ENCODE peak calls at places on chromosomes 12 and 14, in nine cellular contexts. One of them, this sample, is unnamed. For H3K4me1, the result is how much of the 10 kb centered on the place peaks cover.

GRCh38 chr14:63656194-63656593 is 14.5 kb upstream of the WDR89 start:
- DNase-seq in OCI-LY7: no peak
- DNase-seq in lower lobe of right lung: no peak
- DNase-seq in left lung: no peak
- DNase-seq in ascending aorta: no peak
- DNase-seq in psoas muscle: no peak
- DNase-seq in A549: no peak
- DNase-seq in esophagus muscularis mucosa: no peak
- DNase-seq in fibroblast of lung: no peak
- DNase-seq in this sample: no peak

GRCh38 chr14:40122978-40123648 is 690.9 kb upstream of the FBXO33 start:
- DNase-seq in OCI-LY7: no peak
- DNase-seq in lower lobe of right lung: no peak
- DNase-seq in left lung: no peak
- DNase-seq in ascending aorta: no peak
- DNase-seq in psoas muscle: no peak
- DNase-seq in A549: no peak
- DNase-seq in esophagus muscularis mucosa: no peak
- DNase-seq in fibroblast of lung: no peak
- DNase-seq in this sample: no peak

GRCh38 chr12:16076970-16077527 is 165.9 kb downstream of the DERA start:
- DNase-seq in OCI-LY7: no peak
- DNase-seq in lower lobe of right lung: no peak
- DNase-seq in left lung: no peak
- DNase-seq in ascending aorta: no peak
- DNase-seq in psoas muscle: no peak
- DNase-seq in A549: no peak
- DNase-seq in esophagus muscularis mucosa: no peak
- DNase-seq in fibroblast of lung: no peak
- DNase-seq in this sample: no peak

GRCh38 chr14:103158688-103159087 is 35.4 kb downstream of the TNFAIP2 start:
- DNase-seq in OCI-LY7: no peak
- DNase-seq in lower lobe of right lung: no peak
- DNase-seq in left lung: no peak
- DNase-seq in ascending aorta: no peak
- DNase-seq in psoas muscle: no peak
- DNase-seq in A549: no peak
- DNase-seq in esophagus muscularis mucosa: no peak
- DNase-seq in fibroblast of lung: no peak
- DNase-seq in this sample: no peak

GRCh38 chr12:100141666-100141997 is 1.0 kb downstream of the BLTP3B start:
- DNase-seq in OCI-LY7: peak
- DNase-seq in lower lobe of right lung: no peak
- DNase-seq in left lung: no peak
- DNase-seq in ascending aorta: no peak
- DNase-seq in psoas muscle: no peak
- DNase-seq in A549: peak
- DNase-seq in esophagus muscularis mucosa: no peak
- DNase-seq in fibroblast of lung: peak
- DNase-seq in this sample: peak

GRCh38 chr12:50574621-50575348 is 70.0 kb downstream of the DIP2B start:
- DNase-seq in OCI-LY7: no peak
- DNase-seq in lower lobe of right lung: no peak
- DNase-seq in left lung: no peak
- DNase-seq in ascending aorta: no peak
- DNase-seq in psoas muscle: no peak
- DNase-seq in A549: no peak
- DNase-seq in esophagus muscularis mucosa: no peak
- DNase-seq in fibroblast of lung: peak
- DNase-seq in this sample: no peak

GRCh38 chr14:66117600-66117999 is 368.6 kb upstream of the CCDC196 start:
- DNase-seq in OCI-LY7: no peak
- DNase-seq in lower lobe of right lung: no peak
- DNase-seq in left lung: no peak
- DNase-seq in ascending aorta: no peak
- DNase-seq in psoas muscle: no peak
- DNase-seq in A549: peak
- DNase-seq in esophagus muscularis mucosa: no peak
- DNase-seq in fibroblast of lung: peak
- DNase-seq in this sample: no peak

GRCh38 chr12:49283541-49284429 is 11.2 kb upstream of the PRPH start:
- DNase-seq in OCI-LY7: no peak
- DNase-seq in lower lobe of right lung: no peak
- DNase-seq in left lung: no peak
- DNase-seq in ascending aorta: no peak
- DNase-seq in psoas muscle: no peak
- DNase-seq in A549: no peak
- DNase-seq in esophagus muscularis mucosa: no peak
- DNase-seq in fibroblast of lung: no peak
- DNase-seq in this sample: no peak

GRCh38 chr14:63893701-63894458 is 41.1 kb downstream of the SYNE2 start:
- DNase-seq in OCI-LY7: no peak
- DNase-seq in lower lobe of right lung: no peak
- DNase-seq in left lung: no peak
- DNase-seq in ascending aorta: no peak
- DNase-seq in psoas muscle: peak
- DNase-seq in A549: peak
- DNase-seq in esophagus muscularis mucosa: no peak
- DNase-seq in fibroblast of lung: peak
- DNase-seq in this sample: peak

GRCh38 chr12:62190081-62190480 is 70.1 kb upstream of the USP15 start:
- DNase-seq in OCI-LY7: no peak
- DNase-seq in lower lobe of right lung: no peak
- DNase-seq in left lung: no peak
- DNase-seq in ascending aorta: no peak
- DNase-seq in psoas muscle: no peak
- DNase-seq in A549: no peak
- DNase-seq in esophagus muscularis mucosa: no peak
- DNase-seq in fibroblast of lung: no peak
- DNase-seq in this sample: no peak

GRCh38 chr12:62194031-62194430 is 66.2 kb upstream of the USP15 start:
- DNase-seq in OCI-LY7: no peak
- DNase-seq in lower lobe of right lung: no peak
- DNase-seq in left lung: no peak
- DNase-seq in ascending aorta: no peak
- DNase-seq in psoas muscle: no peak
- DNase-seq in A549: no peak
- DNase-seq in esophagus muscularis mucosa: no peak
- DNase-seq in fibroblast of lung: no peak
- DNase-seq in this sample: no peak

GRCh38 chr12:62192486-62193250 is 67.5 kb upstream of the USP15 start:
- DNase-seq in OCI-LY7: peak
- DNase-seq in lower lobe of right lung: peak
- DNase-seq in left lung: no peak
- DNase-seq in ascending aorta: no peak
- DNase-seq in psoas muscle: peak
- DNase-seq in A549: peak
- DNase-seq in esophagus muscularis mucosa: no peak
- DNase-seq in fibroblast of lung: peak
- DNase-seq in this sample: peak

GRCh38 chr12:62190921-62191746 is 69.1 kb upstream of the USP15 start:
- DNase-seq in OCI-LY7: no peak
- DNase-seq in lower lobe of right lung: peak
- DNase-seq in left lung: peak
- DNase-seq in ascending aorta: no peak
- DNase-seq in psoas muscle: no peak
- DNase-seq in A549: no peak
- DNase-seq in esophagus muscularis mucosa: no peak
- DNase-seq in fibroblast of lung: no peak
- DNase-seq in this sample: no peak

DNA sequence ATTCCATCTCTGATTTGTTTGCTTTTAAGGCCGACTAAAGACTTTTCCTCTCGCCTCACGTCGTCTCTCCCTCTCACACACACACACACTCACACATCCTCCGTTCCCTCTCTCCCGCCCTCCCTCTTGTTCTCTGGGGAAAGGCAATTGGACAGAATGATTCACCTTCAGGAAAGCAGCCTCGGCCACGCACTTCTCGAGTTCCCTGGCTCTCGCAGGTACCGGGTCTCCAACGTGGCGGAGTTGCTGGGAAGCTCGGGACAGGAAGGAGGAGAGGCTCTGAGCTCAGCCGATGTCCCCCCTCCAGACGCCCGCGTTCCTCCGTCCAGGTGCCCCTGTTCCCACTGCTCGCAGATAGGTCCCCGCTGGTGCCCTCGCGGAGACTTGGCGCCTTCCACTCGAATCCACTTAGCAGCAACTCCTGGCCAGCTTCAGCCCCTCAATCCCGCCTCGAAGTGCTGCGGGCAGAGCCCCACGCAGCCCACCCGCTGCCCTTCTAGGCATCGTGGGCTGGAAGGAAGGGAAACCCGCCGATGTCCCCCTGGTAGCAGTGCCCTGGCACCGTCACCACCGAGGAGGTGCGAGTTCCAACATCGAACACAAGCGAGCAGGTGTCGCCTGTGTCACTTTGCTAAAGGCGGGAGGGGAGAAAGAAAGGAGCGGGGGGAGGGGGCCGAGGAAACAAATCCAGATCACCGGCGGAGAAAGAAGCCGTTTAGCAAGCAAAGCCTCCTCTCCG is 68.3 kb upstream of the USP15 start:
- DNase-seq in OCI-LY7: no peak
- DNase-seq in lower lobe of right lung: peak
- DNase-seq in left lung: peak
- DNase-seq in ascending aorta: no peak
- DNase-seq in psoas muscle: peak
- DNase-seq in A549: peak
- DNase-seq in esophagus muscularis mucosa: no peak
- DNase-seq in fibroblast of lung: peak
- DNase-seq in this sample: peak
- H3K27ac ChIP-seq in OCI-LY7: no peak
- H3K27ac ChIP-seq in lower lobe of right lung: no peak
- H3K27ac ChIP-seq in left lung: no peak
- H3K27ac ChIP-seq in ascending aorta: no peak
- H3K27ac ChIP-seq in psoas muscle: no peak
- H3K27ac ChIP-seq in A549: no peak
- H3K27ac ChIP-seq in esophagus muscularis mucosa: no peak
- H3K27ac ChIP-seq in fibroblast of lung: no peak
- H3K27ac ChIP-seq in this sample: no peak

GRCh38 chr12:122086641-122087285 is 8.2 kb downstream of the MLXIP start:
- DNase-seq in OCI-LY7: no peak
- DNase-seq in lower lobe of right lung: no peak
- DNase-seq in left lung: peak
- DNase-seq in ascending aorta: no peak
- DNase-seq in psoas muscle: no peak
- DNase-seq in A549: no peak
- DNase-seq in esophagus muscularis mucosa: no peak
- DNase-seq in fibroblast of lung: no peak
- DNase-seq in this sample: peak
- H3K4me1 ChIP-seq in OCI-LY7: under half
- H3K4me1 ChIP-seq in lower lobe of right lung: half or more
- H3K4me1 ChIP-seq in left lung: half or more
- H3K4me1 ChIP-seq in ascending aorta: under half
- H3K4me1 ChIP-seq in psoas muscle: half or more
- H3K4me1 ChIP-seq in A549: half or more
- H3K4me1 ChIP-seq in esophagus muscularis mucosa: half or more
- H3K4me1 ChIP-seq in fibroblast of lung: under half
- H3K4me1 ChIP-seq in this sample: half or more

DNA sequence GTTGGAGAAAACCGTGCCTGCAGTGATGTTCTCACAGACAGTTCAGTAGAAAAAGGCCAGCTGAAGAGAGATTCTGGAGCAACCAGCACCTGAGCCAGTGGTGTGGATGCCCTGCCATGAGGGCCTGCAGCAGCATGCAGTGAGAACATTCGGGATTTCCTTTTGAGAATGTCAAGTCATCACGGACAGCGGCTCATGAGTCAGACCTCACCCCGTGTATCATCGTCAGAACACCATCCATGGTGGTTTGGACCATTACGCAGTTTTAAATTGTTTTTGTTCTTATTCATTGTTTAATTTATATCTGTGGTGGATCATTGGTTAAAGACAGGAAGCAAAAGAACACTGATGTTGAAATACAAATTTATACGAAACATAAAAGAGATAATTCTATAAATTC is 179.1 kb upstream of the KRR1 start:
- DNase-seq in OCI-LY7: no peak
- DNase-seq in lower lobe of right lung: no peak
- DNase-seq in left lung: no peak
- DNase-seq in ascending aorta: no peak
- DNase-seq in psoas muscle: no peak
- DNase-seq in A549: peak
- DNase-seq in esophagus muscularis mucosa: no peak
- DNase-seq in fibroblast of lung: peak
- DNase-seq in this sample: no peak
- H3K27ac ChIP-seq in OCI-LY7: no peak
- H3K27ac ChIP-seq in lower lobe of right lung: no peak
- H3K27ac ChIP-seq in left lung: no peak
- H3K27ac ChIP-seq in ascending aorta: no peak
- H3K27ac ChIP-seq in psoas muscle: no peak
- H3K27ac ChIP-seq in A549: peak
- H3K27ac ChIP-seq in esophagus muscularis mucosa: no peak
- H3K27ac ChIP-seq in fibroblast of lung: peak
- H3K27ac ChIP-seq in this sample: no peak

GRCh38 chr14:33943484-33943883 is 7.4 kb downstream of the EGLN3 start:
- DNase-seq in OCI-LY7: no peak
- DNase-seq in lower lobe of right lung: no peak
- DNase-seq in left lung: no peak
- DNase-seq in ascending aorta: no peak
- DNase-seq in psoas muscle: no peak
- DNase-seq in A549: no peak
- DNase-seq in esophagus muscularis mucosa: no peak
- DNase-seq in fibroblast of lung: no peak
- DNase-seq in this sample: no peak

GRCh38 chr14:33938131-33938949 is 12.5 kb downstream of the EGLN3 start:
- DNase-seq in OCI-LY7: no peak
- DNase-seq in lower lobe of right lung: no peak
- DNase-seq in left lung: peak
- DNase-seq in ascending aorta: peak
- DNase-seq in psoas muscle: peak
- DNase-seq in A549: peak
- DNase-seq in esophagus muscularis mucosa: no peak
- DNase-seq in fibroblast of lung: no peak
- DNase-seq in this sample: peak

GRCh38 chr14:33943081-33943480 is 7.8 kb downstream of the EGLN3 start:
- DNase-seq in OCI-LY7: no peak
- DNase-seq in lower lobe of right lung: no peak
- DNase-seq in left lung: no peak
- DNase-seq in ascending aorta: no peak
- DNase-seq in psoas muscle: no peak
- DNase-seq in A549: no peak
- DNase-seq in esophagus muscularis mucosa: no peak
- DNase-seq in fibroblast of lung: no peak
- DNase-seq in this sample: no peak

GRCh38 chr14:33940561-33941011 is 10.3 kb downstream of the EGLN3 start:
- DNase-seq in OCI-LY7: no peak
- DNase-seq in lower lobe of right lung: no peak
- DNase-seq in left lung: no peak
- DNase-seq in ascending aorta: no peak
- DNase-seq in psoas muscle: no peak
- DNase-seq in A549: no peak
- DNase-seq in esophagus muscularis mucosa: no peak
- DNase-seq in fibroblast of lung: no peak
- DNase-seq in this sample: no peak

DNA sequence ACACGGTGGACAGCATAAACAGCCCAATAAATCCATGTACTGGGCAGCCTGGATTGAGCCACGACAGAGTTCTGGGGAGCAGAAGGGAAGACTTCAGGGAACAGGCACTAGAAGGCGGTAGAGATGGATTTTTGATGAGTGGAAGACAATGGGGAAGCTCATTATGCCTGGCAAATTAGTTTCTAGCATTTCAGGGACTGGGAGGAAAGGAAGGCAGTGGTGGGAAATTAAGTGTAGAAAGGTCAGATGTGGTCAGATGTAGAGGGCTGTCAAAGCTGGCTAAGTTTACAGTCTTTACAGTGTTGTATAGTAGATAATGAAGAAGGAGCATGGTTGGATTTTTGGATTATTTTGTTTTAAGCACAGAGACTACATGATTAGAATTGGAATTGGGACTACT is 9.1 kb downstream of the EGLN3 start:
- DNase-seq in OCI-LY7: no peak
- DNase-seq in lower lobe of right lung: no peak
- DNase-seq in left lung: no peak
- DNase-seq in ascending aorta: no peak
- DNase-seq in psoas muscle: no peak
- DNase-seq in A549: no peak
- DNase-seq in esophagus muscularis mucosa: no peak
- DNase-seq in fibroblast of lung: no peak
- DNase-seq in this sample: no peak
- H3K4me1 ChIP-seq in OCI-LY7: under half
- H3K4me1 ChIP-seq in lower lobe of right lung: under half
- H3K4me1 ChIP-seq in left lung: under half
- H3K4me1 ChIP-seq in ascending aorta: under half
- H3K4me1 ChIP-seq in psoas muscle: under half
- H3K4me1 ChIP-seq in A549: under half
- H3K4me1 ChIP-seq in esophagus muscularis mucosa: half or more
- H3K4me1 ChIP-seq in fibroblast of lung: under half
- H3K4me1 ChIP-seq in this sample: half or more

This sample was measured in sigmoid colon.